ENCODE peak calls at places on chromosomes 11 and 22, in seven cellular contexts. O, L, R, C, A, W and E are unnamed samples.

GRCh38 chr22:26172389-26172990 is 3.2 kb downstream of the SEZ6L start:
- DNase-seq in O (peak; percentile 56), L (no peak), R (no peak), C (peak; percentile 46), A (no peak), W (peak; percentile 74), E (peak; percentile 58)

GRCh38 chr11:44268807-44269080 is 41.2 kb downstream of the ALX4 start:
- DNase-seq in O (no peak), L (no peak), R (no peak), C (no peak), A (no peak), W (no peak), E (no peak)

GRCh38 chr11:68269414-68270081 is 2.2 kb downstream of the C11orf24 start:
- DNase-seq in O (no peak), L (no peak), R (no peak), C (no peak), A (no peak), W (no peak), E (no peak)

GRCh38 chr11:70481625-70482528 is 83.5 kb downstream of the CTTN start:
- DNase-seq in O (no peak), L (no peak), R (no peak), C (peak; percentile 83), A (no peak), W (no peak), E (no peak)

GRCh38 chr22:38427940-38428339 is 27.1 kb downstream of the KCNJ4 start:
- DNase-seq in O (no peak), L (no peak), R (no peak), C (no peak), A (no peak), W (no peak), E (no peak)

GRCh38 chr11:130523609-130524008 is 75.2 kb downstream of the ADAMTS15 start:
- DNase-seq in O (no peak), L (no peak), R (no peak), C (no peak), A (no peak), W (no peak), E (no peak)

GRCh38 chr11:9688716-9689511 is 25.0 kb downstream of the SWAP70 start:
- DNase-seq in O (no peak), L (peak; percentile 57), R (no peak), C (no peak), A (no peak), W (no peak), E (no peak)

GRCh38 chr11:69598147-69598546 is 42.8 kb upstream of the CCND1 start:
- DNase-seq in O (no peak), L (no peak), R (no peak), C (peak; percentile 38), A (peak; percentile 64), W (no peak), E (no peak)

GRCh38 chr11:34366522-34366921 is 8.7 kb upstream of the ABTB2 start:
- DNase-seq in O (peak; percentile 60), L (no peak), R (no peak), C (peak; percentile 81), A (no peak), W (no peak), E (no peak)

GRCh38 chr11:116702772-116703360 is 69.9 kb downstream of the BUD13 start:
- DNase-seq in O (no peak), L (no peak), R (no peak), C (no peak), A (no peak), W (no peak), E (no peak)

GRCh38 chr22:45353816-45354215 is 44.1 kb downstream of the FAM118A start:
- DNase-seq in O (no peak), L (no peak), R (no peak), C (no peak), A (no peak), W (no peak), E (no peak)

GRCh38 chr11:95375451-95375850 is 144.4 kb upstream of the SESN3 start:
- DNase-seq in O (no peak), L (no peak), R (no peak), C (no peak), A (no peak), W (no peak), E (no peak)

GRCh38 chr11:102617491-102618026 is 7.6 kb downstream of the MMP20 start:
- DNase-seq in O (no peak), L (no peak), R (no peak), C (no peak), A (no peak), W (no peak), E (no peak)

GRCh38 chr22:22070371-22070824 is 87.8 kb upstream of the TOP3B start:
- DNase-seq in O (no peak), L (no peak), R (no peak), C (no peak), A (peak; percentile 45), W (no peak), E (no peak)

GRCh38 chr11:24239016-24239720 is 257.7 kb upstream of the LUZP2 start:
- DNase-seq in O (no peak), L (no peak), R (no peak), C (no peak), A (no peak), W (no peak), E (no peak)

GRCh38 chr11:65298131-65298535 is 16.5 kb upstream of the CDC42EP2 start:
- DNase-seq in O (no peak), L (no peak), R (no peak), C (no peak), A (no peak), W (no peak), E (no peak)

GRCh38 chr22:50189849-50190181 is 4.1 kb downstream of the TRABD start:
- DNase-seq in O (peak; percentile 57), L (no peak), R (no peak), C (no peak), A (no peak), W (no peak), E (no peak)